ENCODE peak calls at places on chromosome 4, in six cellular contexts. Z is brain microvascular endothelial cell, I is AG10803, K is tibial artery, F is prostate gland, J is GM13976. O is an unnamed sample.

GRCh38 chr4:100742045-100742444 is 224.2 kb upstream of the EMCN start:
- DNase-seq in Z (peak; percentile 40), I (peak; percentile 45), K (no peak), F (no peak), J (no peak), O (no peak)

GRCh38 chr4:129966175-129966574 is 870.2 kb downstream of the C4orf33 start:
- DNase-seq in Z (no peak), I (no peak), K (no peak), F (no peak), J (no peak), O (no peak)

GRCh38 chr4:2352729-2353221 is 65.7 kb downstream of the ZFYVE28 start:
- DNase-seq in Z (no peak), I (no peak), K (no peak), F (no peak), J (no peak), O (no peak)

GRCh38 chr4:105483840-105484239 is 10.0 kb upstream of the PPA2 start:
- DNase-seq in Z (no peak), I (no peak), K (no peak), F (no peak), J (no peak), O (no peak)

GRCh38 chr4:100519205-100519604 is 1.4 kb upstream of the EMCN start:
- DNase-seq in Z (no peak), I (no peak), K (no peak), F (no peak), J (no peak), O (no peak)

GRCh38 chr4:137819964-137820383 is 287.7 kb upstream of the PCDH18 start:
- DNase-seq in Z (peak; percentile 36), I (peak; percentile 57), K (no peak), F (peak; percentile 9), J (peak; percentile 10), O (peak; percentile 7)

GRCh38 chr4:105895324-105895608 is at the start of gene NPNT:
- DNase-seq in Z (no peak), I (no peak), K (no peak), F (no peak), J (peak; percentile 77), O (peak; percentile 69)

GRCh38 chr4:153497091-153497531 is 31.0 kb downstream of the TMEM131L start:
- DNase-seq in Z (peak; percentile 26), I (no peak), K (no peak), F (no peak), J (peak; percentile 47), O (no peak)

GRCh38 chr4:105145913-105146285 is 777 bp upstream of the TET2 start:
- DNase-seq in Z (no peak), I (no peak), K (peak; percentile 36), F (peak; percentile 28), J (no peak), O (peak; percentile 34)

GRCh38 chr4:20773144-20773997 is 73.1 kb downstream of the PACRGL start:
- DNase-seq in Z (peak; percentile 72), I (peak; percentile 57), K (peak; percentile 22), F (peak; percentile 60), J (peak; percentile 29), O (peak; percentile 41)

GRCh38 chr4:55636622-55636999 is 513 bp upstream of the NMU start:
- DNase-seq in Z (no peak), I (no peak), K (no peak), F (no peak), J (no peak), O (no peak)

GRCh38 chr4:155906554-155907247 is 3.2 kb downstream of the TDO2 start:
- DNase-seq in Z (peak; percentile 98), I (peak; percentile 99), K (peak; percentile 33), F (no peak), J (no peak), O (no peak)

GRCh38 chr4:102169345-102169744 is 175.9 kb downstream of the SLC39A8 start:
- DNase-seq in Z (peak; percentile 5), I (peak; percentile 13), K (no peak), F (no peak), J (no peak), O (no peak)

GRCh38 chr4:6695660-6696581 is 2.2 kb downstream of the S100P start:
- DNase-seq in Z (no peak), I (no peak), K (no peak), F (peak; percentile 90), J (no peak), O (no peak)

GRCh38 chr4:151426513-151426912 is 17.5 kb downstream of the FHIP1A start:
- DNase-seq in Z (no peak), I (no peak), K (no peak), F (peak; percentile 25), J (no peak), O (no peak)

GRCh38 chr4:168683595-168683994 is 186.7 kb downstream of the PALLD start:
- DNase-seq in Z (no peak), I (peak; percentile 54), K (no peak), F (no peak), J (no peak), O (no peak)

GRCh38 chr4:519203-519651 is 20.2 kb downstream of the PIGG start:
- DNase-seq in Z (no peak), I (no peak), K (no peak), F (no peak), J (no peak), O (no peak)

GRCh38 chr4:118848901-118849300 is 13.0 kb upstream of the SEC24D start:
- DNase-seq in Z (no peak), I (no peak), K (no peak), F (no peak), J (no peak), O (no peak)

GRCh38 chr4:159823743-159824142 is 720.9 kb downstream of the RAPGEF2 start:
- DNase-seq in Z (peak; percentile 46), I (no peak), K (no peak), F (no peak), J (no peak), O (no peak)

GRCh38 chr4:150746156-150746555 is 164.2 kb downstream of the MAB21L2 start:
- DNase-seq in Z (no peak), I (no peak), K (no peak), F (no peak), J (no peak), O (no peak)

GRCh38 chr4:15682790-15683495 is 1.3 kb downstream of the FAM200B start:
- DNase-seq in Z (no peak), I (no peak), K (no peak), F (no peak), J (no peak), O (no peak)

GRCh38 chr4:162791321-162791720 is 375.4 kb downstream of the NAF1 start:
- DNase-seq in Z (no peak), I (peak; percentile 31), K (no peak), F (no peak), J (no peak), O (no peak)

GRCh38 chr4:105624530-105624929 is 72.1 kb downstream of the ARHGEF38 start:
- DNase-seq in Z (peak; percentile 80), I (peak; percentile 12), K (no peak), F (no peak), J (no peak), O (peak; percentile 18)

GRCh38 chr4:54898163-54898562 is 227.2 kb downstream of the KDR start:
- DNase-seq in Z (peak; percentile 40), I (peak; percentile 48), K (no peak), F (no peak), J (no peak), O (no peak)

GRCh38 chr4:20394471-20394870 is 142.8 kb downstream of the SLIT2 start:
- DNase-seq in Z (no peak), I (no peak), K (no peak), F (no peak), J (no peak), O (no peak)

GRCh38 chr4:6194458-6195195 is 5.7 kb downstream of the JAKMIP1 start:
- DNase-seq in Z (no peak), I (no peak), K (peak; percentile 4), F (no peak), J (no peak), O (no peak)

GRCh38 chr4:176054942-176055341 is 10.7 kb upstream of the WDR17 start:
- DNase-seq in Z (no peak), I (peak; percentile 3), K (no peak), F (no peak), J (peak; percentile 44), O (peak; percentile 18)
- TF ChIP-seq CTCF in Z (peak; percentile 24), I (peak; percentile 29), K (no peak), F (no peak), J (peak; percentile 18), O (peak; percentile 46)

GRCh38 chr4:97457253-97457652 is 686.0 kb downstream of the STPG2 start:
- DNase-seq in Z (no peak), I (no peak), K (no peak), F (no peak), J (no peak), O (no peak)
- TF ChIP-seq CTCF in Z (no peak), I (no peak), K (no peak), F (no peak), J (no peak), O (no peak)

GRCh38 chr4:173014113-173014558 is 154.5 kb upstream of the GALNT7 start:
- DNase-seq in Z (peak; percentile 85), I (no peak), K (no peak), F (no peak), J (no peak), O (no peak)
- TF ChIP-seq CTCF in Z (peak; percentile 78), I (no peak), K (no peak), F (no peak), J (no peak), O (no peak)

DNA sequence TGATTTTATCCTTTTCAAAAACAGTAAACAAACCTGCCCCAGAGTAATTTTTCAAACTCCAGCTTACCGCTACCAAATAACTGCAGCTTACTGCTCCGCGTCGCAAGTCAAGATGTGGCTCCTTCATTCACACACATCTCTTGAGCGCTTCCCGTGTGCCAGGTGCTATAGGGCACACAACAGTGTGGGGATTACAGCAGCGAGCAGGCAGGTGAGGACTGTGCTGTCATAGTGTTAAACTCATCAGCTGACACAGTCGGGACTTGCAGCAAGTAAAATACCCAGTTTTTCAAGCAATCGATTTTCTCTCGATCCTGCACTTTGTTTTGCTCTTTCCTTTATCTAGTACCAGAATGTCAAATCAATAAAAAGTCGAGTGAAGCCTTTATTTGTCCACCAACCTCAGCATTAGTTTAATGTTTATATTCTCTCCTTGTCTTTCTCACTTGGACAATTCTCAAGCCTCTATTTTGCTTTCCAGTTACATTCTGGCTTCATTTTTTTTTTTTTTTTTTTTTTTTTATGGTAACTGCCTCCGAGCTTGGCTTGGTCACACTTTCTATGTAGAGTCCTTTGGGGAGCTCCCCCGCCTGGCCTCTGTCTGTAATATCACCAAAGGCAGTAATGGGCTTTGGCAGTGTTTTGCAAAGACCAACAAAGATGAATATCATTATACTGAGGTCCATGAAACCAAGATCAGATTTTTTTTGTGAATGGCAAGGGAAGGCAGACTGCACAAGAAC is 8.3 kb upstream of the ASB5 start:
- DNase-seq in Z (peak; percentile 76), I (peak; percentile 69), K (peak; percentile 54), F (peak; percentile 58), J (peak; percentile 29), O (peak; percentile 34)
- TF ChIP-seq CTCF in Z (peak; percentile 80), I (peak; percentile 76), K (peak; percentile 45), F (peak; percentile 20), J (peak; percentile 49), O (peak; percentile 49)

O was measured in GM10248.